ENCODE peak calls at places on chromosomes 4 and X, in six cellular contexts. N, J, E, Z, U and K are unnamed samples.

GRCh38 chr4:174241162-174241561 is 42.3 kb downstream of the FBXO8 start:
- DNase-seq in N (no peak), J (no peak), E (no peak), Z (no peak), U (no peak), K (no peak)

GRCh38 chrX:51866156-51866555 is 27.3 kb upstream of the MAGED1 start:
- DNase-seq in E (no peak), Z (no peak), J (no peak), U (no peak), N (no peak), K (no peak)

GRCh38 chrX:17081535-17081934 is 135.1 kb downstream of the REPS2 start:
- DNase-seq in J (no peak), N (no peak), E (no peak), U (no peak), Z (no peak), K (no peak)

GRCh38 chr4:37138789-37139188 is 105.8 kb upstream of the NWD2 start:
- DNase-seq in U (no peak), N (no peak), J (no peak), E (no peak), Z (no peak), K (no peak)

GRCh38 chr4:89044147-89044900 is 12.7 kb downstream of the FAM13A start:
- DNase-seq in E (no peak), U (no peak), N (no peak), J (no peak), Z (no peak), K (no peak)

GRCh38 chr4:26701786-26702227 is 117.9 kb downstream of the TBC1D19 start:
- DNase-seq in J (no peak), N (no peak), U (peak), E (no peak), Z (no peak), K (no peak)

GRCh38 chr4:15162465-15163283 is 160.4 kb downstream of the CPEB2 start:
- DNase-seq in E (no peak), N (no peak), J (no peak), U (peak), Z (peak), K (no peak)

GRCh38 chr4:48902266-48902665 is 4.3 kb downstream of the OCIAD2 start:
- DNase-seq in J (no peak), Z (peak), N (no peak), E (no peak), U (peak), K (no peak)

GRCh38 chr4:153146031-153146430 is 58.2 kb upstream of the TRIM2 start:
- DNase-seq in U (no peak), Z (no peak), J (no peak), E (no peak), N (no peak), K (no peak)

GRCh38 chr4:48484494-48485168 is 1.5 kb downstream of the SLC10A4 start:
- DNase-seq in E (no peak), Z (no peak), N (no peak), U (no peak), J (no peak), K (no peak)

GRCh38 chr4:82704156-82704555 is 94.4 kb downstream of the SCD5 start:
- DNase-seq in U (peak), Z (no peak), J (no peak), E (no peak), N (no peak), K (no peak)

GRCh38 chr4:54159543-54159942 is 59.6 kb downstream of the GSX2 start:
- DNase-seq in Z (no peak), U (no peak), E (no peak), J (no peak), N (no peak), K (no peak)

GRCh38 chrX:31420302-31420701 is 348.5 kb upstream of the FTHL17 start:
- DNase-seq in Z (no peak), J (no peak), N (no peak), E (no peak), U (no peak), K (no peak)

GRCh38 chrX:103151799-103152198 is 58.9 kb upstream of the NXF3 start:
- DNase-seq in Z (no peak), E (no peak), J (no peak), N (no peak), U (peak), K (no peak)

GRCh38 chr4:156790866-156791265 is 180.7 kb downstream of the PDGFC start:
- DNase-seq in N (peak), E (no peak), U (peak), Z (no peak), J (no peak), K (no peak)

GRCh38 chrX:78555401-78555980 is 103.6 kb downstream of the RTL3 start:
- DNase-seq in E (no peak), U (no peak), Z (no peak), J (no peak), N (no peak), K (no peak)

GRCh38 chr4:67014592-67014991 is 530.7 kb downstream of the CENPC start:
- DNase-seq in N (no peak), J (no peak), U (no peak), E (no peak), Z (no peak), K (no peak)

GRCh38 chr4:172055046-172055445 is 241.8 kb downstream of the GALNTL6 start:
- DNase-seq in J (no peak), Z (no peak), U (no peak), N (no peak), E (no peak), K (no peak)

GRCh38 chr4:38664704-38665401 is 854 bp downstream of the KLF3 start:
- DNase-seq in Z (no peak), N (peak), J (peak), U (peak), E (no peak), K (no peak)

GRCh38 chrX:101986571-101986970 is 54.7 kb upstream of the ZMAT1 start:
- DNase-seq in E (no peak), Z (no peak), U (peak), J (no peak), N (no peak), K (no peak)

GRCh38 chr4:13922459-13922858 is 294.9 kb upstream of the BOD1L1 start:
- DNase-seq in Z (no peak), N (no peak), U (no peak), J (no peak), E (no peak), K (peak)

GRCh38 chr4:76622717-76623116 is 187.7 kb downstream of the SHROOM3 start:
- DNase-seq in J (no peak), Z (no peak), N (no peak), U (no peak), E (no peak), K (no peak)

GRCh38 chr4:105598787-105599186 is 46.4 kb downstream of the ARHGEF38 start:
- DNase-seq in Z (no peak), E (no peak), N (no peak), U (peak), J (no peak), K (no peak)

GRCh38 chrX:66504481-66504880 is 134.4 kb downstream of the EDA2R start:
- DNase-seq in E (no peak), U (no peak), J (no peak), Z (no peak), N (no peak), K (no peak)

GRCh38 chr4:163815776-163816175 is 321.3 kb downstream of the TMA16 start:
- DNase-seq in U (no peak), E (no peak), Z (no peak), J (no peak), N (no peak), K (no peak)

GRCh38 chr4:140856692-140857091 is 100.5 kb upstream of the TBC1D9 start:
- DNase-seq in Z (peak), J (no peak), U (peak), E (no peak), N (no peak), K (no peak)

GRCh38 chrX:150063673-150064072 is 125.4 kb upstream of the EOLA2 start:
- DNase-seq in Z (no peak), N (no peak), U (no peak), E (no peak), J (no peak), K (no peak)

GRCh38 chr4:57099363-57099762 is 10.8 kb downstream of the IGFBP7 start:
- DNase-seq in U (no peak), N (no peak), Z (no peak), J (no peak), E (no peak), K (no peak)

GRCh38 chr4:81352476-81352875 is 119.2 kb downstream of the RASGEF1B start:
- DNase-seq in E (no peak), U (no peak), Z (peak), J (no peak), N (no peak), K (no peak)

GRCh38 chr4:151129801-151130200 is 30.4 kb downstream of the RPS3A start:
- DNase-seq in N (no peak), Z (no peak), J (no peak), E (no peak), U (peak), K (no peak)

GRCh38 chr4:168978001-168978700 is 31.9 kb downstream of the CBR4 start:
- DNase-seq in Z (no peak), E (no peak), U (peak), N (no peak), J (no peak), K (no peak)